ENCODE peak calls at places on chromosomes 4 and X, in eight cellular contexts. One of them, this sample, is unnamed.

GRCh38 chr4:1168291-1169031 is 3.9 kb downstream of the SPON2 start:
- DNase-seq in HCT116: no peak
- DNase-seq in lower lobe of right lung: peak
- DNase-seq in HEK293T: no peak
- DNase-seq in NCI-H1694 treated with DMSO at 0.1 percent for 48 hours: no peak
- DNase-seq in activated CD8-positive, alpha-beta memory T cell treated with anti-CD3 and anti-CD28 coated beads for 48 hours: no peak
- DNase-seq in stimulated activated CD4-positive, alpha-beta T cell treated with anti-CD3 and anti-CD28 coated beads, Interleukin-4, amount 100 ng/mL, for 48 hours: no peak
- DNase-seq in cardiac muscle cell: no peak
- DNase-seq in this sample: no peak

GRCh38 chr4:88573995-88574394 is 18.3 kb upstream of the HERC3 start:
- DNase-seq in lower lobe of right lung: no peak
- DNase-seq in stimulated activated CD4-positive, alpha-beta T cell treated with anti-CD3 and anti-CD28 coated beads, Interleukin-4, amount 100 ng/mL, for 48 hours: no peak
- DNase-seq in activated CD8-positive, alpha-beta memory T cell treated with anti-CD3 and anti-CD28 coated beads for 48 hours: no peak
- DNase-seq in HEK293T: peak
- DNase-seq in NCI-H1694 treated with DMSO at 0.1 percent for 48 hours: no peak
- DNase-seq in HCT116: peak
- DNase-seq in cardiac muscle cell: peak
- DNase-seq in this sample: no peak

GRCh38 chrX:120549483-120550452 is 11.0 kb downstream of the CUL4B start:
- DNase-seq in NCI-H1694 treated with DMSO at 0.1 percent for 48 hours: no peak
- DNase-seq in activated CD8-positive, alpha-beta memory T cell treated with anti-CD3 and anti-CD28 coated beads for 48 hours: no peak
- DNase-seq in cardiac muscle cell: no peak
- DNase-seq in stimulated activated CD4-positive, alpha-beta T cell treated with anti-CD3 and anti-CD28 coated beads, Interleukin-4, amount 100 ng/mL, for 48 hours: no peak
- DNase-seq in HEK293T: no peak
- DNase-seq in HCT116: peak
- DNase-seq in lower lobe of right lung: no peak
- DNase-seq in this sample: no peak

GRCh38 chrX:97389761-97390192 is 506.1 kb downstream of the RPA4 start:
- DNase-seq in cardiac muscle cell: no peak
- DNase-seq in stimulated activated CD4-positive, alpha-beta T cell treated with anti-CD3 and anti-CD28 coated beads, Interleukin-4, amount 100 ng/mL, for 48 hours: no peak
- DNase-seq in NCI-H1694 treated with DMSO at 0.1 percent for 48 hours: no peak
- DNase-seq in HCT116: peak
- DNase-seq in lower lobe of right lung: no peak
- DNase-seq in activated CD8-positive, alpha-beta memory T cell treated with anti-CD3 and anti-CD28 coated beads for 48 hours: no peak
- DNase-seq in HEK293T: no peak
- DNase-seq in this sample: no peak

GRCh38 chrX:37712458-37712857 is 26.9 kb downstream of the XK start:
- DNase-seq in HEK293T: no peak
- DNase-seq in lower lobe of right lung: no peak
- DNase-seq in activated CD8-positive, alpha-beta memory T cell treated with anti-CD3 and anti-CD28 coated beads for 48 hours: no peak
- DNase-seq in NCI-H1694 treated with DMSO at 0.1 percent for 48 hours: no peak
- DNase-seq in stimulated activated CD4-positive, alpha-beta T cell treated with anti-CD3 and anti-CD28 coated beads, Interleukin-4, amount 100 ng/mL, for 48 hours: no peak
- DNase-seq in cardiac muscle cell: no peak
- DNase-seq in HCT116: no peak
- DNase-seq in this sample: no peak

GRCh38 chr4:86032476-86033022 is 327.3 kb downstream of the MAPK10 start:
- DNase-seq in lower lobe of right lung: no peak
- DNase-seq in NCI-H1694 treated with DMSO at 0.1 percent for 48 hours: no peak
- DNase-seq in HEK293T: no peak
- DNase-seq in HCT116: no peak
- DNase-seq in stimulated activated CD4-positive, alpha-beta T cell treated with anti-CD3 and anti-CD28 coated beads, Interleukin-4, amount 100 ng/mL, for 48 hours: no peak
- DNase-seq in cardiac muscle cell: peak
- DNase-seq in activated CD8-positive, alpha-beta memory T cell treated with anti-CD3 and anti-CD28 coated beads for 48 hours: no peak
- DNase-seq in this sample: peak

GRCh38 chr4:85475631-85476233 is 782 bp downstream of the ARHGAP24 start:
- DNase-seq in activated CD8-positive, alpha-beta memory T cell treated with anti-CD3 and anti-CD28 coated beads for 48 hours: no peak
- DNase-seq in NCI-H1694 treated with DMSO at 0.1 percent for 48 hours: no peak
- DNase-seq in stimulated activated CD4-positive, alpha-beta T cell treated with anti-CD3 and anti-CD28 coated beads, Interleukin-4, amount 100 ng/mL, for 48 hours: no peak
- DNase-seq in HEK293T: no peak
- DNase-seq in HCT116: no peak
- DNase-seq in lower lobe of right lung: peak
- DNase-seq in cardiac muscle cell: peak
- DNase-seq in this sample: no peak

GRCh38 chr4:183571350-183572076 is 66.7 kb downstream of the ING2 start:
- DNase-seq in activated CD8-positive, alpha-beta memory T cell treated with anti-CD3 and anti-CD28 coated beads for 48 hours: no peak
- DNase-seq in lower lobe of right lung: peak
- DNase-seq in cardiac muscle cell: peak
- DNase-seq in HEK293T: no peak
- DNase-seq in NCI-H1694 treated with DMSO at 0.1 percent for 48 hours: peak
- DNase-seq in HCT116: no peak
- DNase-seq in stimulated activated CD4-positive, alpha-beta T cell treated with anti-CD3 and anti-CD28 coated beads, Interleukin-4, amount 100 ng/mL, for 48 hours: no peak
- DNase-seq in this sample: no peak

GRCh38 chrX:13607996-13608365 is 38.6 kb downstream of the EGFL6 start:
- DNase-seq in NCI-H1694 treated with DMSO at 0.1 percent for 48 hours: no peak
- DNase-seq in HEK293T: no peak
- DNase-seq in cardiac muscle cell: no peak
- DNase-seq in activated CD8-positive, alpha-beta memory T cell treated with anti-CD3 and anti-CD28 coated beads for 48 hours: no peak
- DNase-seq in stimulated activated CD4-positive, alpha-beta T cell treated with anti-CD3 and anti-CD28 coated beads, Interleukin-4, amount 100 ng/mL, for 48 hours: no peak
- DNase-seq in HCT116: no peak
- DNase-seq in lower lobe of right lung: no peak
- DNase-seq in this sample: no peak

GRCh38 chr4:186693159-186693815 is 30.4 kb downstream of the FAT1 start:
- DNase-seq in HCT116: peak
- DNase-seq in NCI-H1694 treated with DMSO at 0.1 percent for 48 hours: no peak
- DNase-seq in stimulated activated CD4-positive, alpha-beta T cell treated with anti-CD3 and anti-CD28 coated beads, Interleukin-4, amount 100 ng/mL, for 48 hours: no peak
- DNase-seq in lower lobe of right lung: peak
- DNase-seq in HEK293T: no peak
- DNase-seq in cardiac muscle cell: no peak
- DNase-seq in activated CD8-positive, alpha-beta memory T cell treated with anti-CD3 and anti-CD28 coated beads for 48 hours: no peak
- DNase-seq in this sample: no peak

GRCh38 chr4:1416948-1417260 is 10.7 kb upstream of the NKX1-1 start:
- DNase-seq in HCT116: no peak
- DNase-seq in HEK293T: no peak
- DNase-seq in activated CD8-positive, alpha-beta memory T cell treated with anti-CD3 and anti-CD28 coated beads for 48 hours: no peak
- DNase-seq in NCI-H1694 treated with DMSO at 0.1 percent for 48 hours: no peak
- DNase-seq in stimulated activated CD4-positive, alpha-beta T cell treated with anti-CD3 and anti-CD28 coated beads, Interleukin-4, amount 100 ng/mL, for 48 hours: no peak
- DNase-seq in lower lobe of right lung: peak
- DNase-seq in cardiac muscle cell: no peak
- DNase-seq in this sample: no peak

GRCh38 chrX:10556405-10556804 is 64.0 kb downstream of the MID1 start:
- DNase-seq in stimulated activated CD4-positive, alpha-beta T cell treated with anti-CD3 and anti-CD28 coated beads, Interleukin-4, amount 100 ng/mL, for 48 hours: no peak
- DNase-seq in NCI-H1694 treated with DMSO at 0.1 percent for 48 hours: no peak
- DNase-seq in HEK293T: no peak
- DNase-seq in HCT116: no peak
- DNase-seq in cardiac muscle cell: no peak
- DNase-seq in activated CD8-positive, alpha-beta memory T cell treated with anti-CD3 and anti-CD28 coated beads for 48 hours: no peak
- DNase-seq in lower lobe of right lung: no peak
- DNase-seq in this sample: no peak

GRCh38 chr4:145161549-145161948 is 18.8 kb downstream of the OTUD4 start:
- DNase-seq in lower lobe of right lung: no peak
- DNase-seq in HCT116: no peak
- DNase-seq in HEK293T: no peak
- DNase-seq in stimulated activated CD4-positive, alpha-beta T cell treated with anti-CD3 and anti-CD28 coated beads, Interleukin-4, amount 100 ng/mL, for 48 hours: no peak
- DNase-seq in NCI-H1694 treated with DMSO at 0.1 percent for 48 hours: no peak
- DNase-seq in activated CD8-positive, alpha-beta memory T cell treated with anti-CD3 and anti-CD28 coated beads for 48 hours: no peak
- DNase-seq in cardiac muscle cell: no peak
- DNase-seq in this sample: no peak

GRCh38 chr4:10333942-10334341 is 123.3 kb downstream of the ZNF518B start:
- DNase-seq in stimulated activated CD4-positive, alpha-beta T cell treated with anti-CD3 and anti-CD28 coated beads, Interleukin-4, amount 100 ng/mL, for 48 hours: no peak
- DNase-seq in activated CD8-positive, alpha-beta memory T cell treated with anti-CD3 and anti-CD28 coated beads for 48 hours: no peak
- DNase-seq in cardiac muscle cell: no peak
- DNase-seq in lower lobe of right lung: no peak
- DNase-seq in HEK293T: no peak
- DNase-seq in NCI-H1694 treated with DMSO at 0.1 percent for 48 hours: no peak
- DNase-seq in HCT116: no peak
- DNase-seq in this sample: no peak

GRCh38 chr4:47855350-47855749 is 17.5 kb upstream of the CORIN start:
- DNase-seq in HEK293T: no peak
- DNase-seq in HCT116: no peak
- DNase-seq in lower lobe of right lung: no peak
- DNase-seq in stimulated activated CD4-positive, alpha-beta T cell treated with anti-CD3 and anti-CD28 coated beads, Interleukin-4, amount 100 ng/mL, for 48 hours: no peak
- DNase-seq in NCI-H1694 treated with DMSO at 0.1 percent for 48 hours: no peak
- DNase-seq in activated CD8-positive, alpha-beta memory T cell treated with anti-CD3 and anti-CD28 coated beads for 48 hours: no peak
- DNase-seq in cardiac muscle cell: no peak
- DNase-seq in this sample: no peak

GRCh38 chr4:6464842-6465588 is 7.4 kb downstream of the PPP2R2C start:
- DNase-seq in activated CD8-positive, alpha-beta memory T cell treated with anti-CD3 and anti-CD28 coated beads for 48 hours: no peak
- DNase-seq in HCT116: no peak
- DNase-seq in lower lobe of right lung: no peak
- DNase-seq in cardiac muscle cell: no peak
- DNase-seq in HEK293T: peak
- DNase-seq in NCI-H1694 treated with DMSO at 0.1 percent for 48 hours: no peak
- DNase-seq in stimulated activated CD4-positive, alpha-beta T cell treated with anti-CD3 and anti-CD28 coated beads, Interleukin-4, amount 100 ng/mL, for 48 hours: no peak
- DNase-seq in this sample: no peak

GRCh38 chrX:45775462-45775861 is 574.8 kb upstream of the DIPK2B start:
- DNase-seq in cardiac muscle cell: no peak
- DNase-seq in activated CD8-positive, alpha-beta memory T cell treated with anti-CD3 and anti-CD28 coated beads for 48 hours: no peak
- DNase-seq in lower lobe of right lung: no peak
- DNase-seq in stimulated activated CD4-positive, alpha-beta T cell treated with anti-CD3 and anti-CD28 coated beads, Interleukin-4, amount 100 ng/mL, for 48 hours: no peak
- DNase-seq in HEK293T: no peak
- DNase-seq in HCT116: no peak
- DNase-seq in NCI-H1694 treated with DMSO at 0.1 percent for 48 hours: no peak
- DNase-seq in this sample: no peak

GRCh38 chr4:56909083-56909981 is 1.6 kb downstream of the REST start:
- DNase-seq in activated CD8-positive, alpha-beta memory T cell treated with anti-CD3 and anti-CD28 coated beads for 48 hours: peak
- DNase-seq in lower lobe of right lung: peak
- DNase-seq in stimulated activated CD4-positive, alpha-beta T cell treated with anti-CD3 and anti-CD28 coated beads, Interleukin-4, amount 100 ng/mL, for 48 hours: peak
- DNase-seq in HCT116: no peak
- DNase-seq in cardiac muscle cell: peak
- DNase-seq in NCI-H1694 treated with DMSO at 0.1 percent for 48 hours: peak
- DNase-seq in HEK293T: peak
- DNase-seq in this sample: peak

GRCh38 chr4:147586032-147586431 is 31.2 kb upstream of the TMEM184C start:
- DNase-seq in HCT116: no peak
- DNase-seq in cardiac muscle cell: no peak
- DNase-seq in NCI-H1694 treated with DMSO at 0.1 percent for 48 hours: no peak
- DNase-seq in HEK293T: no peak
- DNase-seq in stimulated activated CD4-positive, alpha-beta T cell treated with anti-CD3 and anti-CD28 coated beads, Interleukin-4, amount 100 ng/mL, for 48 hours: no peak
- DNase-seq in activated CD8-positive, alpha-beta memory T cell treated with anti-CD3 and anti-CD28 coated beads for 48 hours: no peak
- DNase-seq in lower lobe of right lung: no peak
- DNase-seq in this sample: no peak

GRCh38 chr4:85474818-85475630 is at the start of gene ARHGAP24:
- DNase-seq in NCI-H1694 treated with DMSO at 0.1 percent for 48 hours: no peak
- DNase-seq in cardiac muscle cell: peak
- DNase-seq in HEK293T: peak
- DNase-seq in activated CD8-positive, alpha-beta memory T cell treated with anti-CD3 and anti-CD28 coated beads for 48 hours: no peak
- DNase-seq in stimulated activated CD4-positive, alpha-beta T cell treated with anti-CD3 and anti-CD28 coated beads, Interleukin-4, amount 100 ng/mL, for 48 hours: peak
- DNase-seq in lower lobe of right lung: peak
- DNase-seq in HCT116: peak
- DNase-seq in this sample: no peak

GRCh38 chr4:6071191-6071958 is 53.1 kb upstream of the C4orf50 start:
- DNase-seq in NCI-H1694 treated with DMSO at 0.1 percent for 48 hours: no peak
- DNase-seq in HEK293T: no peak
- DNase-seq in HCT116: no peak
- DNase-seq in activated CD8-positive, alpha-beta memory T cell treated with anti-CD3 and anti-CD28 coated beads for 48 hours: no peak
- DNase-seq in stimulated activated CD4-positive, alpha-beta T cell treated with anti-CD3 and anti-CD28 coated beads, Interleukin-4, amount 100 ng/mL, for 48 hours: no peak
- DNase-seq in lower lobe of right lung: peak
- DNase-seq in cardiac muscle cell: no peak
- DNase-seq in this sample: no peak

GRCh38 chr4:137470806-137471205 is 61.5 kb downstream of the PCDH18 start:
- DNase-seq in cardiac muscle cell: no peak
- DNase-seq in HCT116: no peak
- DNase-seq in activated CD8-positive, alpha-beta memory T cell treated with anti-CD3 and anti-CD28 coated beads for 48 hours: no peak
- DNase-seq in HEK293T: no peak
- DNase-seq in NCI-H1694 treated with DMSO at 0.1 percent for 48 hours: no peak
- DNase-seq in lower lobe of right lung: no peak
- DNase-seq in stimulated activated CD4-positive, alpha-beta T cell treated with anti-CD3 and anti-CD28 coated beads, Interleukin-4, amount 100 ng/mL, for 48 hours: no peak
- DNase-seq in this sample: no peak

This sample was measured in NCI-H446.